ENCODE peak calls at places on chromosomes 13 and 19, in ten cellular contexts. E, D, C, G, X, I, P, H, V and B are unnamed samples.

GRCh38 chr13:42750858-42751257 is 30.5 kb upstream of the FAM216B start:
- DNase-seq in E (no peak), D (no peak), C (no peak), G (no peak), X (no peak), I (no peak), P (no peak), H (no peak), V (no peak), B (no peak)

GRCh38 chr19:48718711-48719231 is 754 bp downstream of the MAMSTR start:
- DNase-seq in E (no peak), D (no peak), C (no peak), G (no peak), X (no peak), I (no peak), P (no peak), H (no peak), V (no peak), B (no peak)

GRCh38 chr13:114145722-114146121 is 13.3 kb upstream of the RASA3 start:
- DNase-seq in E (no peak), D (no peak), C (no peak), G (no peak), X (no peak), I (no peak), P (no peak), H (no peak), V (no peak), B (no peak)

GRCh38 chr13:50685491-50685890 is 158.0 kb downstream of the DLEU7 start:
- DNase-seq in E (peak), D (no peak), C (no peak), G (no peak), X (no peak), I (no peak), P (no peak), H (no peak), V (no peak), B (no peak)

GRCh38 chr19:42178791-42179500 is 38.5 kb downstream of the DEDD2 start:
- DNase-seq in E (no peak), D (no peak), C (no peak), G (no peak), X (no peak), I (no peak), P (no peak), H (peak), V (no peak), B (no peak)

GRCh38 chr13:94481966-94482365 is 2.5 kb upstream of the DCT start:
- DNase-seq in E (no peak), D (peak), C (no peak), G (no peak), X (no peak), I (no peak), P (no peak), H (no peak), V (peak), B (no peak)

GRCh38 chr13:88617176-88617575 is 946.0 kb downstream of the SLITRK5 start:
- DNase-seq in E (no peak), D (no peak), C (no peak), G (no peak), X (no peak), I (no peak), P (no peak), H (no peak), V (no peak), B (no peak)

GRCh38 chr19:49823472-49823871 is 5.4 kb downstream of the MED25 start:
- DNase-seq in E (no peak), D (no peak), C (no peak), G (peak), X (no peak), I (no peak), P (no peak), H (peak), V (no peak), B (no peak)

GRCh38 chr19:55080915-55081772 is 5.5 kb downstream of the EPS8L1 start:
- DNase-seq in E (no peak), D (peak), C (peak), G (peak), X (no peak), I (peak), P (peak), H (peak), V (no peak), B (peak)

GRCh38 chr13:40149611-40150283 is 494.3 kb downstream of the COG6 start:
- DNase-seq in E (peak), D (peak), C (no peak), G (no peak), X (no peak), I (no peak), P (no peak), H (no peak), V (peak), B (no peak)

GRCh38 chr19:7640803-7641202 is 3.9 kb downstream of the STXBP2 start:
- DNase-seq in E (no peak), D (no peak), C (no peak), G (no peak), X (no peak), I (no peak), P (no peak), H (no peak), V (no peak), B (no peak)

GRCh38 chr19:49507803-49508494 is 4.5 kb upstream of the FCGRT start:
- DNase-seq in E (no peak), D (no peak), C (no peak), G (no peak), X (no peak), I (no peak), P (no peak), H (no peak), V (no peak), B (no peak)